ENCODE peak calls at places on chromosomes 1 and 21, in five cellular contexts. One of them, this sample, is unnamed.

GRCh38 chr1:161382214-161383019 is 14.7 kb upstream of the CFAP126 start:
- DNase-seq in esophagus squamous epithelium: no peak
- DNase-seq in uterus: peak; percentile 26
- DNase-seq in kidney epithelial cell: no peak
- DNase-seq in hepatocyte: peak; percentile 71
- DNase-seq in this sample: no peak

GRCh38 chr1:54606990-54607325 is 16.4 kb downstream of the FAM151A start:
- DNase-seq in uterus: no peak
- DNase-seq in kidney epithelial cell: no peak
- DNase-seq in hepatocyte: no peak
- DNase-seq in esophagus squamous epithelium: no peak
- DNase-seq in this sample: no peak

GRCh38 chr1:73868824-73869223 is 329.2 kb downstream of the LRRIQ3 start:
- DNase-seq in uterus: no peak
- DNase-seq in esophagus squamous epithelium: no peak
- DNase-seq in hepatocyte: no peak
- DNase-seq in kidney epithelial cell: no peak
- DNase-seq in this sample: no peak

GRCh38 chr1:52266507-52266906 is 99.5 kb downstream of the CC2D1B start:
- DNase-seq in hepatocyte: no peak
- DNase-seq in kidney epithelial cell: no peak
- DNase-seq in esophagus squamous epithelium: no peak
- DNase-seq in uterus: no peak
- DNase-seq in this sample: no peak

GRCh38 chr1:36475341-36475740 is 7.4 kb downstream of the CSF3R start:
- DNase-seq in uterus: no peak
- DNase-seq in hepatocyte: no peak
- DNase-seq in kidney epithelial cell: no peak
- DNase-seq in esophagus squamous epithelium: no peak
- DNase-seq in this sample: no peak

GRCh38 chr1:115251856-115252255 is 86.2 kb downstream of the NGF start:
- DNase-seq in kidney epithelial cell: peak; percentile 56
- DNase-seq in esophagus squamous epithelium: no peak
- DNase-seq in uterus: peak; percentile 49
- DNase-seq in hepatocyte: peak; percentile 60
- DNase-seq in this sample: no peak

GRCh38 chr1:160357286-160358002 is 9.4 kb upstream of the NHLH1 start:
- DNase-seq in esophagus squamous epithelium: no peak
- DNase-seq in kidney epithelial cell: no peak
- DNase-seq in hepatocyte: no peak
- DNase-seq in uterus: no peak
- DNase-seq in this sample: no peak

GRCh38 chr1:121519042-121519755 is 334.4 kb downstream of the SRGAP2C start:
- DNase-seq in hepatocyte: peak; percentile 63
- DNase-seq in esophagus squamous epithelium: no peak
- DNase-seq in uterus: no peak
- DNase-seq in kidney epithelial cell: no peak
- DNase-seq in this sample: peak; percentile 74

GRCh38 chr21:34807881-34808568 is 139.2 kb downstream of the CLIC6 start:
- DNase-seq in uterus: peak; percentile 43
- DNase-seq in hepatocyte: peak; percentile 72
- DNase-seq in kidney epithelial cell: peak; percentile 82
- DNase-seq in esophagus squamous epithelium: no peak
- DNase-seq in this sample: no peak

GRCh38 chr1:3409737-3410434 is 44.6 kb upstream of the ARHGEF16 start:
- DNase-seq in esophagus squamous epithelium: no peak
- DNase-seq in uterus: peak; percentile 32
- DNase-seq in hepatocyte: peak; percentile 76
- DNase-seq in kidney epithelial cell: no peak
- DNase-seq in this sample: no peak

GRCh38 chr1:65812065-65812464 is 19.4 kb downstream of the PDE4B start:
- DNase-seq in esophagus squamous epithelium: no peak
- DNase-seq in hepatocyte: no peak
- DNase-seq in kidney epithelial cell: peak; percentile 35
- DNase-seq in uterus: no peak
- DNase-seq in this sample: no peak

GRCh38 chr1:51305371-51305823 is 25.0 kb downstream of the TTC39A start:
- DNase-seq in hepatocyte: peak; percentile 53
- DNase-seq in esophagus squamous epithelium: no peak
- DNase-seq in kidney epithelial cell: peak; percentile 50
- DNase-seq in uterus: no peak
- DNase-seq in this sample: no peak

GRCh38 chr1:29893036-29893723 is 656.9 kb downstream of the PTPRU start:
- DNase-seq in hepatocyte: no peak
- DNase-seq in kidney epithelial cell: no peak
- DNase-seq in esophagus squamous epithelium: no peak
- DNase-seq in uterus: no peak
- DNase-seq in this sample: peak; percentile 58

GRCh38 chr1:85404393-85404792 is 60.6 kb downstream of the DDAH1 start:
- DNase-seq in hepatocyte: no peak
- DNase-seq in esophagus squamous epithelium: no peak
- DNase-seq in kidney epithelial cell: no peak
- DNase-seq in uterus: no peak
- DNase-seq in this sample: no peak

GRCh38 chr1:68600049-68600661 is 103.3 kb upstream of the DEPDC1 start:
- DNase-seq in kidney epithelial cell: no peak
- DNase-seq in esophagus squamous epithelium: no peak
- DNase-seq in hepatocyte: no peak
- DNase-seq in uterus: no peak
- DNase-seq in this sample: no peak

GRCh38 chr1:156393095-156393494 is 24.1 kb downstream of the RHBG start:
- DNase-seq in kidney epithelial cell: no peak
- DNase-seq in uterus: no peak
- DNase-seq in esophagus squamous epithelium: no peak
- DNase-seq in hepatocyte: no peak
- DNase-seq in this sample: no peak

GRCh38 chr1:43861337-43861736 is 72.3 kb upstream of the ARTN start:
- DNase-seq in kidney epithelial cell: no peak
- DNase-seq in hepatocyte: no peak
- DNase-seq in esophagus squamous epithelium: no peak
- DNase-seq in uterus: no peak
- DNase-seq in this sample: peak; percentile 40

GRCh38 chr1:80566867-80567266 is 1233.9 kb upstream of the ADGRL2 start:
- DNase-seq in kidney epithelial cell: no peak
- DNase-seq in esophagus squamous epithelium: no peak
- DNase-seq in uterus: no peak
- DNase-seq in hepatocyte: no peak
- DNase-seq in this sample: no peak

GRCh38 chr1:230268371-230269170 is 157.6 kb downstream of the PGBD5 start:
- DNase-seq in uterus: no peak
- DNase-seq in kidney epithelial cell: peak; percentile 41
- DNase-seq in esophagus squamous epithelium: no peak
- DNase-seq in hepatocyte: peak; percentile 79
- DNase-seq in this sample: no peak

GRCh38 chr1:18079941-18080340 is 27.7 kb upstream of the IGSF21 start:
- DNase-seq in uterus: no peak
- DNase-seq in kidney epithelial cell: no peak
- DNase-seq in esophagus squamous epithelium: no peak
- DNase-seq in hepatocyte: no peak
- DNase-seq in this sample: no peak

GRCh38 chr1:40432644-40433385 is 17.5 kb upstream of the ZFP69B start:
- DNase-seq in hepatocyte: no peak
- DNase-seq in esophagus squamous epithelium: no peak
- DNase-seq in kidney epithelial cell: no peak
- DNase-seq in uterus: no peak
- DNase-seq in this sample: no peak

GRCh38 chr1:167430134-167430848 is 88.0 kb downstream of the CD247 start:
- DNase-seq in uterus: no peak
- DNase-seq in hepatocyte: no peak
- DNase-seq in kidney epithelial cell: no peak
- DNase-seq in esophagus squamous epithelium: no peak
- DNase-seq in this sample: no peak

GRCh38 chr1:151346082-151346768 is 827 bp downstream of the RFX5 start:
- DNase-seq in kidney epithelial cell: no peak
- DNase-seq in uterus: no peak
- DNase-seq in hepatocyte: peak; percentile 10
- DNase-seq in esophagus squamous epithelium: no peak
- DNase-seq in this sample: no peak

GRCh38 chr1:26907071-26907922 is 6.5 kb downstream of the NR0B2 start:
- DNase-seq in esophagus squamous epithelium: no peak
- DNase-seq in hepatocyte: peak; percentile 82
- DNase-seq in kidney epithelial cell: peak; percentile 99
- DNase-seq in uterus: no peak
- DNase-seq in this sample: no peak

GRCh38 chr1:29640428-29640785 is 404.1 kb downstream of the PTPRU start:
- DNase-seq in esophagus squamous epithelium: no peak
- DNase-seq in uterus: no peak
- DNase-seq in kidney epithelial cell: peak; percentile 10
- DNase-seq in hepatocyte: no peak
- DNase-seq in this sample: peak; percentile 45

GRCh38 chr1:3065396-3065795 is 3.6 kb upstream of the PRDM16 start:
- DNase-seq in kidney epithelial cell: no peak
- DNase-seq in esophagus squamous epithelium: no peak
- DNase-seq in uterus: no peak
- DNase-seq in hepatocyte: no peak
- DNase-seq in this sample: peak; percentile 55

GRCh38 chr1:145689922-145690321 is 17.2 kb downstream of the PDZK1 start:
- DNase-seq in hepatocyte: no peak
- DNase-seq in kidney epithelial cell: no peak
- DNase-seq in esophagus squamous epithelium: no peak
- DNase-seq in uterus: no peak
- DNase-seq in this sample: no peak

GRCh38 chr1:234842726-234843641 is 233.0 kb upstream of the IRF2BP2 start:
- DNase-seq in esophagus squamous epithelium: no peak
- DNase-seq in hepatocyte: no peak
- DNase-seq in uterus: no peak
- DNase-seq in kidney epithelial cell: no peak
- DNase-seq in this sample: no peak

GRCh38 chr1:182677393-182678098 is 6.8 kb downstream of the RGS8 start:
- DNase-seq in esophagus squamous epithelium: no peak
- DNase-seq in kidney epithelial cell: no peak
- DNase-seq in hepatocyte: no peak
- DNase-seq in uterus: no peak
- DNase-seq in this sample: no peak

GRCh38 chr21:30248844-30249243 is 32.9 kb upstream of the CLDN8 start:
- DNase-seq in hepatocyte: no peak
- DNase-seq in uterus: no peak
- DNase-seq in esophagus squamous epithelium: no peak
- DNase-seq in kidney epithelial cell: no peak
- DNase-seq in this sample: no peak

DNA sequence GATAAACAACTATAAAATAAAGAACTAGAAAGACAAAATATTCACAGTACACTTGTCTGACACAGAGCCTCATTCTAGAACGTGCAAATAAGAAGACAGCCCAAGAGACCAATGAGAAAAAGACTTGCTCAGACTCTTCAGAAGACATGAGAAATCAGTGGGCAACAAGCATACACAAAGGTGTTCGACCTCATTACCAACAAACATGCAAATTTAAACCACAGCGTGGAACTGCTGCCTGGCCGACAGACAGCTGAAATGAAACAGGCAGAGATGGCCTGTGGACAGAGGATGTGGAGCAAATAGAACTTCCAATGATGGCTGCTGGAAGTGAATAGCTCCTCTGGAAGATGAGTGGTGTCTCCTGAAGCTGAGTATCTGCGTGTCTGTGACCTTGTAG is 22.4 kb upstream of the COL6A1 start:
- DNase-seq in esophagus squamous epithelium: no peak
- DNase-seq in kidney epithelial cell: no peak
- DNase-seq in uterus: no peak
- DNase-seq in hepatocyte: no peak
- DNase-seq in this sample: no peak
- TF ChIP-seq CTCF in esophagus squamous epithelium: no peak
- TF ChIP-seq CTCF in kidney epithelial cell: no peak
- TF ChIP-seq CTCF in uterus: no peak
- TF ChIP-seq CTCF in hepatocyte: no peak
- TF ChIP-seq CTCF in this sample: no peak

GRCh38 chr1:11639372-11639771 is 14.9 kb downstream of the FBXO2 start:
- DNase-seq in hepatocyte: no peak
- DNase-seq in uterus: no peak
- DNase-seq in kidney epithelial cell: no peak
- DNase-seq in esophagus squamous epithelium: no peak
- DNase-seq in this sample: no peak
- TF ChIP-seq CTCF in hepatocyte: no peak
- TF ChIP-seq CTCF in uterus: no peak
- TF ChIP-seq CTCF in kidney epithelial cell: no peak
- TF ChIP-seq CTCF in esophagus squamous epithelium: no peak
- TF ChIP-seq CTCF in this sample: no peak

GRCh38 chr1:202282017-202282335 is 59.8 kb downstream of the UBE2T start:
- DNase-seq in esophagus squamous epithelium: no peak
- DNase-seq in hepatocyte: no peak
- DNase-seq in kidney epithelial cell: no peak
- DNase-seq in uterus: no peak
- DNase-seq in this sample: no peak
- TF ChIP-seq CTCF in esophagus squamous epithelium: no peak
- TF ChIP-seq CTCF in hepatocyte: no peak
- TF ChIP-seq CTCF in kidney epithelial cell: no peak
- TF ChIP-seq CTCF in uterus: no peak
- TF ChIP-seq CTCF in this sample: no peak

GRCh38 chr1:77582905-77583304 is 99.6 kb downstream of the ZZZ3 start:
- DNase-seq in hepatocyte: no peak
- DNase-seq in esophagus squamous epithelium: no peak
- DNase-seq in uterus: no peak
- DNase-seq in kidney epithelial cell: no peak
- DNase-seq in this sample: no peak

GRCh38 chr1:77583483-77583882 is 99.0 kb downstream of the ZZZ3 start:
- DNase-seq in kidney epithelial cell: no peak
- DNase-seq in uterus: no peak
- DNase-seq in esophagus squamous epithelium: no peak
- DNase-seq in hepatocyte: no peak
- DNase-seq in this sample: no peak

GRCh38 chr1:77584884-77585283 is 97.6 kb downstream of the ZZZ3 start:
- DNase-seq in kidney epithelial cell: no peak
- DNase-seq in hepatocyte: no peak
- DNase-seq in uterus: no peak
- DNase-seq in esophagus squamous epithelium: no peak
- DNase-seq in this sample: no peak

DNA sequence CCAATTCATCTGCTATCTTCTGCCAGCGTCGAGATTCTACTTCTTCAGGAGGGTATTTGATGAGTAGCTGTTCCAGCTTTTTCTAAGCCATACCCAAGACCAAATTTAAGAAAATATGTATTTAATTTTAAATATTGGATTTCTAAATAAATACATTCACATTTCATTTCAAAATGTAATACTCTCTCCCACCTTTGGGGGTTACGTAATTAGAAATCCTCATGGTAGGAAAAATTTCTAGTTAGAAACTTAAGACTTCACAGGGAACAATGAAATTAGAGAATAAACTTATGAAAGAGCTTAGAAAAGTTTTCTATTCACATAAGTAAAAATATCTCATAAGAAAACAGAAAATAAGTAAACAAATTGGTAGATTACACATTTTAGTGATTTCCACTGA is 102.9 kb downstream of the ZZZ3 start:
- DNase-seq in esophagus squamous epithelium: no peak
- DNase-seq in uterus: no peak
- DNase-seq in kidney epithelial cell: no peak
- DNase-seq in hepatocyte: no peak
- DNase-seq in this sample: no peak
- TF ChIP-seq CTCF in esophagus squamous epithelium: no peak
- TF ChIP-seq CTCF in uterus: no peak
- TF ChIP-seq CTCF in kidney epithelial cell: no peak
- TF ChIP-seq CTCF in hepatocyte: no peak
- TF ChIP-seq CTCF in this sample: no peak

GRCh38 chr1:94698759-94699502 is 121.2 kb upstream of the SLC44A3 start:
- DNase-seq in hepatocyte: peak; percentile 31
- DNase-seq in kidney epithelial cell: no peak
- DNase-seq in esophagus squamous epithelium: no peak
- DNase-seq in uterus: no peak
- DNase-seq in this sample: no peak
- TF ChIP-seq CTCF in hepatocyte: no peak
- TF ChIP-seq CTCF in kidney epithelial cell: no peak
- TF ChIP-seq CTCF in esophagus squamous epithelium: no peak
- TF ChIP-seq CTCF in uterus: no peak
- TF ChIP-seq CTCF in this sample: no peak

This sample was measured in coronary artery.